ENCODE peak calls at places on chromosomes 13 and 19, in six cellular contexts. V is NB4; W is midbrain; Z is A549; A is stimulated activated CD4-positive, alpha-beta T cell treated with anti-CD3 and anti-CD28 coated beads, Interleukin-1b, Interleukin-23, amount 100 ng/mL, for 1 hour; T is OCI-M1. F is an unnamed sample.
A peak's percentile ranks its signal among the peaks of the same experiment; 100 is the strongest.

GRCh38 chr13:24184855-24185254 is 24.3 kb downstream of the SPATA13 start:
- DNase-seq in V (no peak), W (no peak), Z (no peak), A (no peak), T (no peak), F (no peak)

GRCh38 chr13:76791290-76791664 is 94.9 kb downstream of the KCTD12 start:
- DNase-seq in V (no peak), W (no peak), Z (no peak), A (no peak), T (no peak), F (no peak)

GRCh38 chr19:4976412-4977298 is 7.7 kb downstream of the KDM4B start:
- DNase-seq in V (peak; percentile 94), W (peak; percentile 78), Z (peak; percentile 79), A (no peak), T (peak; percentile 37), F (peak; percentile 88)

GRCh38 chr13:98656223-98656622 is 79.3 kb upstream of the STK24 start:
- DNase-seq in V (no peak), W (no peak), Z (no peak), A (no peak), T (no peak), F (no peak)

GRCh38 chr19:18203408-18203862 is 407 bp downstream of the RAB3A start:
- DNase-seq in V (no peak), W (peak; percentile 52), Z (no peak), A (no peak), T (no peak), F (peak; percentile 36)

GRCh38 chr13:87128006-87128405 is 543.2 kb upstream of the SLITRK5 start:
- DNase-seq in V (peak; percentile 43), W (peak; percentile 22), Z (no peak), A (no peak), T (no peak), F (no peak)

GRCh38 chr13:48818495-48818961 is 157.2 kb upstream of the FNDC3A start:
- DNase-seq in V (no peak), W (no peak), Z (peak; percentile 47), A (no peak), T (no peak), F (no peak)

GRCh38 chr19:49793561-49793840 is 19.6 kb downstream of the FUZ start:
- DNase-seq in V (peak; percentile 39), W (no peak), Z (peak; percentile 42), A (no peak), T (no peak), F (no peak)

GRCh38 chr19:31347828-31348314 is 1.4 kb downstream of the TSHZ3 start:
- DNase-seq in V (no peak), W (no peak), Z (no peak), A (no peak), T (no peak), F (no peak)

GRCh38 chr13:93305886-93306285 is 79.3 kb downstream of the GPC6 start:
- DNase-seq in V (no peak), W (no peak), Z (no peak), A (no peak), T (no peak), F (no peak)

GRCh38 chr13:44355643-44356042 is 18.0 kb upstream of the SERP2 start:
- DNase-seq in V (no peak), W (no peak), Z (no peak), A (no peak), T (no peak), F (no peak)

GRCh38 chr13:23518231-23518630 is 52.0 kb upstream of the TNFRSF19 start:
- DNase-seq in V (no peak), W (no peak), Z (no peak), A (no peak), T (no peak), F (no peak)

F was measured in breast epithelium.